ENCODE peak calls at places on chromosomes 16 and 17, in five cellular contexts. H, G, E, K and O are unnamed samples.

GRCh38 chr17:72710834-72711233 is 381.7 kb downstream of the SLC39A11 start:
- DNase-seq in E (no peak), K (no peak), G (peak; percentile 41), H (no peak), O (no peak)

GRCh38 chr16:81446318-81447275 is 2.0 kb downstream of the CMIP start:
- DNase-seq in K (no peak), G (no peak), E (peak; percentile 40), H (peak; percentile 61), O (no peak)

GRCh38 chr16:66263168-66263972 is 103.1 kb upstream of the CDH5 start:
- DNase-seq in K (no peak), E (no peak), H (no peak), G (no peak), O (no peak)

GRCh38 chr16:75351183-75351582 is 82.1 kb downstream of the CFDP1 start:
- DNase-seq in E (no peak), K (no peak), H (no peak), G (peak; percentile 80), O (no peak)

GRCh38 chr16:88691129-88691813 is 5.0 kb upstream of the SNAI3 start:
- DNase-seq in K (no peak), H (no peak), E (no peak), G (no peak), O (no peak)

GRCh38 chr16:87235810-87236515 is 81.2 kb downstream of the C16orf95 start:
- DNase-seq in K (no peak), E (no peak), H (no peak), G (no peak), O (no peak)

GRCh38 chr16:52993179-52993578 is 59.5 kb downstream of the CHD9NB start:
- DNase-seq in K (no peak), E (no peak), G (no peak), H (no peak), O (no peak)

GRCh38 chr16:11604783-11605563 is 18.3 kb upstream of the LITAF start:
- DNase-seq in H (peak; percentile 54), E (no peak), K (no peak), G (peak; percentile 71), O (peak; percentile 55)

GRCh38 chr17:43634681-43635125 is 27.0 kb downstream of the MEOX1 start:
- DNase-seq in G (peak; percentile 31), K (no peak), E (no peak), H (no peak), O (peak; percentile 22)

GRCh38 chr17:35865412-35866355 is 3.0 kb downstream of the HEATR9 start:
- DNase-seq in G (peak; percentile 75), E (no peak), H (no peak), K (no peak), O (no peak)

GRCh38 chr16:4323845-4324478 is 8.1 kb downstream of the GLIS2 start:
- DNase-seq in H (peak; percentile 40), K (no peak), E (no peak), G (peak; percentile 59), O (no peak)

GRCh38 chr17:45895304-45895968 is 1.1 kb downstream of the MAPT start:
- DNase-seq in K (peak; percentile 97), H (no peak), G (no peak), E (peak; percentile 55), O (no peak)